ENCODE peak calls at places on chromosome 3, in seven cellular contexts. E, S, I, L, T, W and H are unnamed samples.
A peak's percentile ranks its signal among the peaks of the same experiment; 100 is the strongest.

GRCh38 chr3:41088882-41089281 is 110.4 kb upstream of the CTNNB1 start:
- DNase-seq in E (no peak), S (no peak), I (no peak), L (no peak), T (no peak), W (no peak), H (no peak)

GRCh38 chr3:187678869-187679268 is 8.7 kb upstream of the SST start:
- DNase-seq in E (no peak), S (peak; percentile 34), I (peak; percentile 42), L (peak; percentile 14), T (peak; percentile 71), W (peak; percentile 41), H (peak; percentile 68)

GRCh38 chr3:167116120-167116922 is 263.8 kb downstream of the ZBBX start:
- DNase-seq in E (no peak), S (no peak), I (no peak), L (no peak), T (no peak), W (no peak), H (no peak)

GRCh38 chr3:27910456-27910855 is 188.3 kb upstream of the EOMES start:
- DNase-seq in E (no peak), S (no peak), I (no peak), L (no peak), T (no peak), W (no peak), H (no peak)

GRCh38 chr3:48057521-48057920 is 41.3 kb upstream of the MAP4 start:
- DNase-seq in E (no peak), S (no peak), I (no peak), L (no peak), T (no peak), W (no peak), H (no peak)

GRCh38 chr3:114929971-114930732 is 216.9 kb downstream of the ZBTB20 start:
- DNase-seq in E (no peak), S (no peak), I (no peak), L (no peak), T (no peak), W (no peak), H (no peak)

GRCh38 chr3:194204793-194205065 is 68.8 kb downstream of the HES1 start:
- DNase-seq in E (no peak), S (no peak), I (no peak), L (no peak), T (no peak), W (no peak), H (peak; percentile 92)

GRCh38 chr3:146160964-146161724 is at the start of gene PLOD2:
- DNase-seq in E (no peak), S (peak; percentile 54), I (peak; percentile 35), L (peak; percentile 8), T (peak; percentile 77), W (peak; percentile 92), H (peak; percentile 92)

GRCh38 chr3:120341658-120342346 is 7.4 kb downstream of the LRRC58 start:
- DNase-seq in E (no peak), S (no peak), I (no peak), L (no peak), T (peak; percentile 53), W (no peak), H (no peak)

GRCh38 chr3:155335955-155336354 is 42.5 kb upstream of the STRIT1 start:
- DNase-seq in E (peak; percentile 49), S (no peak), I (no peak), L (no peak), T (no peak), W (no peak), H (no peak)

GRCh38 chr3:64747682-64748081 is 59.9 kb upstream of the ADAMTS9 start:
- DNase-seq in E (no peak), S (no peak), I (no peak), L (no peak), T (no peak), W (no peak), H (no peak)

GRCh38 chr3:158160958-158161357 is 51.1 kb downstream of the RSRC1 start:
- DNase-seq in E (no peak), S (no peak), I (peak; percentile 75), L (no peak), T (no peak), W (no peak), H (no peak)

GRCh38 chr3:119240101-119240581 is 537 bp downstream of the B4GALT4 start:
- DNase-seq in E (no peak), S (no peak), I (no peak), L (peak; percentile 27), T (no peak), W (peak; percentile 77), H (no peak)

GRCh38 chr3:182214406-182214805 is 502.7 kb downstream of the SOX2 start:
- DNase-seq in E (no peak), S (no peak), I (no peak), L (no peak), T (no peak), W (no peak), H (peak; percentile 21)

GRCh38 chr3:114336857-114337256 is 43.0 kb downstream of the TIGIT start:
- DNase-seq in E (no peak), S (no peak), I (no peak), L (no peak), T (no peak), W (no peak), H (no peak)

GRCh38 chr3:171954644-171955365 is 84.6 kb upstream of the FNDC3B start:
- DNase-seq in E (no peak), S (peak; percentile 55), I (no peak), L (no peak), T (no peak), W (peak; percentile 54), H (no peak)

GRCh38 chr3:164533275-164533674 is 545.0 kb downstream of the SI start:
- DNase-seq in E (no peak), S (no peak), I (no peak), L (no peak), T (no peak), W (no peak), H (no peak)

GRCh38 chr3:51773529-51773928 is 5.5 kb downstream of the IQCF6 start:
- DNase-seq in E (no peak), S (no peak), I (no peak), L (no peak), T (no peak), W (no peak), H (peak; percentile 3)

GRCh38 chr3:165476399-165477060 is 280.3 kb upstream of the SLITRK3 start:
- DNase-seq in E (no peak), S (no peak), I (no peak), L (no peak), T (no peak), W (no peak), H (no peak)

GRCh38 chr3:20043398-20043797 is 3.2 kb downstream of the KAT2B start:
- DNase-seq in E (no peak), S (no peak), I (no peak), L (no peak), T (no peak), W (no peak), H (no peak)

GRCh38 chr3:137854498-137855285 is 90.6 kb downstream of the SOX14 start:
- DNase-seq in E (no peak), S (no peak), I (no peak), L (no peak), T (no peak), W (no peak), H (no peak)

GRCh38 chr3:85342915-85343314 is 384.1 kb downstream of the CADM2 start:
- DNase-seq in E (no peak), S (peak; percentile 25), I (no peak), L (no peak), T (no peak), W (peak; percentile 3), H (peak; percentile 24)

GRCh38 chr3:194194051-194194756 is 58.3 kb downstream of the HES1 start:
- DNase-seq in E (no peak), S (no peak), I (no peak), L (no peak), T (no peak), W (no peak), H (no peak)

DNA sequence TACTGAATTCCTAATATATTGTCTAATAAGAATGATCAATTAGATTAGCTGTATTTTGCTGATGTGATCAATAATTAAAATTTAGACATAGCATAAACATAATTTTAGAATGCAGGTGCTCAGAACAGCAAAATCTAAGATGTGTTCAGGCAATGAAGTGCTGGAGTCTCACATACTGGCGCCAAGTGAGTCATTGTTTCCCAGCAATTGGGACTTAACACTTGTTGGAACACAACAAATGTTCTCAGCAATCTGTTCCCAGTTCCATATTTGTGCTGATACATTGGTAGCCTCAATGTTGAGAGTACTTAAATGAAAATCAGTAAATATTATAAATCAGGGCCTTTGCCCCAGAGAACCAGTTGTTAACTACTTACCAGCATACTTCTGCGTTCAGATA is 619.0 kb downstream of the ROBO1 start:
- DNase-seq in E (no peak), S (no peak), I (no peak), L (no peak), T (no peak), W (no peak), H (no peak)
- TF ChIP-seq JUND in E (no peak), S (no peak), I (no peak), L (no peak), T (no peak), W (no peak), H (no peak)

DNA sequence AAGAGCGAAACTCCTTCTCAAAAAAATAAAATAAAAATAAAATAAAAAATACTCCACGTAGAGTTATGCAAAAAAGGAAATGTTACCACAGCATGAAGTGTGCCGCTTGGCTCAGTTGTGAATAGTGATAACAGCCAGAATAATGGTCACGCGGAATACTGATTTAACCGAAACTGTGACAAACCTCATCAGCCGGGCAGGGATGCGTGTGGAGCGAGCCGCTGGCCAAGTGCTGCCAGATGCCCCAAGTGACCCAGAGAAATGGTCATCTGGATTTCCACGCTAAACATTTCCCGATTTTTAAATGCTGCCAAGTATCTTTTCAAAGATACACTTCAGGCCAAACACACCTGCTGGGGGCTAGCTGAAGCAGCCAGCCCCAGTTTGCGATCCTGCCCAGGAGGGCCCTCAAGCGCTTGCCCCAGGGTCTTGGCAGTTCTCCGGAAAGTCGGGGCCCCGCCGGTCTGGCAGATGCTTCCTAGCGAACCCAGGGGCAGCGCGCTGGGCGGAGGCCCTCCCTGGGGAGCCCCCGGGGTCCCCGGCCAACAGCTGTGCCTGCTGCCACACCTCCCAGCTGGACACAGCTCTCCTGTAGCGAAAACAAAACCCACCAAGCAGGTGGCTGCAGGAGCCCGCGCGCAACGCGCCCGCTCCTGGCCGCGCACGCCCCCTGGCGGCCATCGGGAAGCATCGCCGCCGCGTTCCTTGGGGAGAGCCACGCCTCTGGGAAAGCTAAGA is 35.1 kb downstream of the CMTM6 start:
- DNase-seq in E (no peak), S (peak; percentile 91), I (no peak), L (peak; percentile 94), T (peak; percentile 95), W (no peak), H (peak; percentile 84)
- TF ChIP-seq JUND in E (no peak), S (no peak), I (no peak), L (peak; percentile 20), T (no peak), W (no peak), H (no peak)

GRCh38 chr3:142962520-142963265 is 781 bp downstream of the PAQR9 start:
- DNase-seq in E (no peak), S (no peak), I (no peak), L (no peak), T (peak; percentile 77), W (no peak), H (no peak)
- TF ChIP-seq JUND in E (no peak), S (no peak), I (no peak), L (no peak), T (no peak), W (peak; percentile 14), H (no peak)

DNA sequence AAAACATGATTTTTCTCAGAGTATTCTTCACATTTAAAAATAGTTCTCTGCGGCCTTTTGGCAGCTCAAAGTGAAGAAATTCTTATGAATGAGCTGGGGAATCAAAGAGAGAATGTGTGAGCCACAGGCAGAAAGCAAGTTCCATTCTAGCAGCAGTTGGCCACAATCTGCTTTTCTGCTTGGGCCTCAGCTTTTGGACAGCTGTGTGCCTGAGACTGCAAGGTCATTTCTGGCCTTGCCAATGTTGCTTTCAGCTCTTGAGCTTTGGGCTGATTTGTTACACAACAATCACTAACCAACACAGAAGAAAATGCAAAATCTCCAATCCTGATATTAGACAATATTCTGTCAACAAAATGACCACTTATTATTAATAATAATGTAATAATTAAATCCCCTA is 14.4 kb upstream of the TM4SF4 start:
- DNase-seq in E (no peak), S (no peak), I (no peak), L (no peak), T (no peak), W (no peak), H (no peak)
- TF ChIP-seq JUND in E (no peak), S (no peak), I (no peak), L (no peak), T (no peak), W (no peak), H (no peak)